ENCODE peak calls at places on chromosomes 12 and 14, in four cellular contexts. One of them, this sample, is unnamed.

GRCh38 chr14:82872494-82872893 is 1338.8 kb upstream of the SEL1L start:
- DNase-seq in psoas muscle: no peak
- DNase-seq in MM.1S: no peak
- DNase-seq in HepG2: no peak
- DNase-seq in this sample: no peak

GRCh38 chr12:6092784-6093722 is 31.4 kb downstream of the VWF start:
- DNase-seq in psoas muscle: peak; percentile 69
- DNase-seq in MM.1S: no peak
- DNase-seq in HepG2: no peak
- DNase-seq in this sample: peak; percentile 89

GRCh38 chr12:51386361-51386760 is 4.8 kb downstream of the GALNT6 start:
- DNase-seq in psoas muscle: no peak
- DNase-seq in MM.1S: no peak
- DNase-seq in HepG2: no peak
- DNase-seq in this sample: no peak

GRCh38 chr12:97572220-97572619 is 109.6 kb downstream of the RMST start:
- DNase-seq in psoas muscle: no peak
- DNase-seq in MM.1S: no peak
- DNase-seq in HepG2: no peak
- DNase-seq in this sample: no peak

GRCh38 chr12:9951026-9951652 is 19.0 kb upstream of the CLEC2A start:
- DNase-seq in psoas muscle: no peak
- DNase-seq in MM.1S: peak; percentile 25
- DNase-seq in HepG2: no peak
- DNase-seq in this sample: no peak

GRCh38 chr12:75130811-75131210 is 78.8 kb downstream of the KCNC2 start:
- DNase-seq in psoas muscle: no peak
- DNase-seq in MM.1S: no peak
- DNase-seq in HepG2: no peak
- DNase-seq in this sample: no peak

GRCh38 chr14:22882529-22883190 is 362 bp upstream of the REM2 start:
- DNase-seq in psoas muscle: no peak
- DNase-seq in MM.1S: no peak
- DNase-seq in HepG2: no peak
- DNase-seq in this sample: no peak

GRCh38 chr12:9651265-9651729 is 18.2 kb upstream of the CLEC2D start:
- DNase-seq in psoas muscle: no peak
- DNase-seq in MM.1S: no peak
- DNase-seq in HepG2: no peak
- DNase-seq in this sample: no peak

GRCh38 chr14:30820674-30821073 is 53.7 kb upstream of the COCH start:
- DNase-seq in psoas muscle: no peak
- DNase-seq in MM.1S: no peak
- DNase-seq in HepG2: no peak
- DNase-seq in this sample: no peak

GRCh38 chr14:100898935-100899840 is 4.3 kb downstream of the RTL1 start:
- DNase-seq in psoas muscle: no peak
- DNase-seq in MM.1S: no peak
- DNase-seq in HepG2: no peak
- DNase-seq in this sample: no peak

GRCh38 chr14:106808907-106809306 is 1282.5 kb downstream of the TMEM121 start:
- DNase-seq in psoas muscle: no peak
- DNase-seq in MM.1S: no peak
- DNase-seq in HepG2: no peak
- DNase-seq in this sample: no peak
- H3K9me3 ChIP-seq in psoas muscle: no peaks in the 10 kb centered on the region
- H3K9me3 ChIP-seq in MM.1S: no peaks in the 10 kb centered on the region
- H3K9me3 ChIP-seq in HepG2: no peaks in the 10 kb centered on the region
- H3K9me3 ChIP-seq in this sample: peaks cover 1% of the 10 kb centered on the region

GRCh38 chr12:121669525-121669908 is at the start of gene MORN3:
- DNase-seq in psoas muscle: no peak
- DNase-seq in MM.1S: no peak
- DNase-seq in HepG2: no peak
- DNase-seq in this sample: no peak

GRCh38 chr12:121668750-121669524 is 517 bp downstream of the MORN3 start:
- DNase-seq in psoas muscle: peak; percentile 64
- DNase-seq in MM.1S: no peak
- DNase-seq in HepG2: peak; percentile 28
- DNase-seq in this sample: no peak

GRCh38 chr12:121678305-121678704 is 8.9 kb upstream of the MORN3 start:
- DNase-seq in psoas muscle: no peak
- DNase-seq in MM.1S: no peak
- DNase-seq in HepG2: no peak
- DNase-seq in this sample: no peak

GRCh38 chr12:121676190-121676589 is 6.7 kb upstream of the MORN3 start:
- DNase-seq in psoas muscle: no peak
- DNase-seq in MM.1S: no peak
- DNase-seq in HepG2: no peak
- DNase-seq in this sample: no peak

DNA sequence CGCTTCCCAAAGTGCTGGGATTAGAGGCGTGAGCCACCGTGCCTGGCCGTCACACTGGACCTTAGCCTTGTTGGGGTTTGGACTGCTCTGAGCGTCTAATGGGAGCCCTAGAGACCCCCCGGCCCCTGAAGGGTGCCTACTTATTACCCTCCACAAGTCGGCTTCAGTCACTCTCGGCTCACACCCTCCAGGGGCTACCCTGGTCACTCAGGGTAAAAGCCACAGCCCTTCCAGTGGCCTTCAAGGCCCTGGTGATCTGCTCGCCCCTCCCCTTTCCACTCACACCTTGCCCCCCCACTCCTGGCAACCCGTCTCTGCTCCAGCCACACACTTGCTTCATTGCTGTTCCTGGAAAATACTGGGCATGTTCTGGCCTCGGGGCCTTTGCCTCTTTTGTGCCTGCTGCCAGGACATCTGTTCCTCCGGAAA is 3.6 kb upstream of the MORN3 start:
- DNase-seq in psoas muscle: no peak
- DNase-seq in MM.1S: no peak
- DNase-seq in HepG2: no peak
- DNase-seq in this sample: no peak
- H3K27me3 ChIP-seq in psoas muscle: no peaks in the 10 kb centered on the region
- H3K27me3 ChIP-seq in MM.1S: no peaks in the 10 kb centered on the region
- H3K27me3 ChIP-seq in HepG2: no peaks in the 10 kb centered on the region
- H3K27me3 ChIP-seq in this sample: no peaks in the 10 kb centered on the region

GRCh38 chr12:133026996-133027395 is 10.3 kb upstream of the ZNF84 start:
- DNase-seq in psoas muscle: no peak
- DNase-seq in MM.1S: no peak
- DNase-seq in HepG2: no peak
- DNase-seq in this sample: no peak
- H3K9me3 ChIP-seq in psoas muscle: peaks cover 52% of the 10 kb centered on the region
- H3K9me3 ChIP-seq in MM.1S: no peaks in the 10 kb centered on the region
- H3K9me3 ChIP-seq in HepG2: peaks cover 78% of the 10 kb centered on the region
- H3K9me3 ChIP-seq in this sample: peaks cover 13% of the 10 kb centered on the region

DNA sequence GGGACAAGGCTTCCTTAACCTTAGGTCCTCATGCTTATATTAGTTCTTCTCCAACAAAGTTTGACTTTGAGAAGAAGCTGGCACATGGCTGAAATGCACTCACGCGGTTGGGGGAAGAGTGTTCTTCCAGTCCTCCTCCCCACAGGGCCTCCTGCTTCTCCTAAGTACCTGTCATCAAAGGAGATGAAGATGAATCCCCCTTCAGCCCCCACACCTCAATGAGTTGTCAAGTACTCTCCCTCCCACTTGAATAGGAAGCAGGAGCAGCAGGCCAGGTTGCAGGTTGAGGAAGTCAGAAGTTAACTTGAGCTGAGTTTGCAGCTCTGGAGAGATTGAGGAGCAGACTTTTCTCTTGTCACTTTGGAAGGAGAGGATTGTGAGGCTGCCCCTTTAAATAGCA is 2.9 kb upstream of the PDE1B start:
- DNase-seq in psoas muscle: no peak
- DNase-seq in MM.1S: no peak
- DNase-seq in HepG2: no peak
- DNase-seq in this sample: no peak
- H3K27me3 ChIP-seq in psoas muscle: peaks cover 2% of the 10 kb centered on the region
- H3K27me3 ChIP-seq in MM.1S: no peaks in the 10 kb centered on the region
- H3K27me3 ChIP-seq in HepG2: peaks cover 4% of the 10 kb centered on the region
- H3K27me3 ChIP-seq in this sample: no peaks in the 10 kb centered on the region

DNA sequence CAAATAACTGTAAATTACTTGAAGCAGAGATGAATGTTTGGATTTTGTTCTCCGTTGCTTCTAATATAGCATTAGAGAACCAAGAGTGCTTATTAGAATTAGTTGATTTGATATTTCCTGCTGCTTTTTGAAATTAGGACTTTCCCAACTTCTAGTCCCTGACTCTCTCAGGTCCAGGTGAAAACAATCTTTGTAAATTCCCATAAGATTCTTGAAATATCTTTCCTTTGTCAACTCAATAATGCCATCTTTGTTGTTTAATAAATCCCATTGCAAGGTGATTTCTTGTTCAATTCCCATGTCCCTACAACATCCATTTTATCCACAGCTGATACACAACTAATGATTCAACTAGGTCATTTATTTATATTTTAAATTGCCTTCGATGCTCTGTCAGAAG is at the start of gene OR4K2:
- DNase-seq in psoas muscle: no peak
- DNase-seq in MM.1S: no peak
- DNase-seq in HepG2: no peak
- DNase-seq in this sample: no peak
- H3K9me3 ChIP-seq in psoas muscle: peaks cover 8% of the 10 kb centered on the region
- H3K9me3 ChIP-seq in MM.1S: no peaks in the 10 kb centered on the region
- H3K9me3 ChIP-seq in HepG2: no peaks in the 10 kb centered on the region
- H3K9me3 ChIP-seq in this sample: no peaks in the 10 kb centered on the region

DNA sequence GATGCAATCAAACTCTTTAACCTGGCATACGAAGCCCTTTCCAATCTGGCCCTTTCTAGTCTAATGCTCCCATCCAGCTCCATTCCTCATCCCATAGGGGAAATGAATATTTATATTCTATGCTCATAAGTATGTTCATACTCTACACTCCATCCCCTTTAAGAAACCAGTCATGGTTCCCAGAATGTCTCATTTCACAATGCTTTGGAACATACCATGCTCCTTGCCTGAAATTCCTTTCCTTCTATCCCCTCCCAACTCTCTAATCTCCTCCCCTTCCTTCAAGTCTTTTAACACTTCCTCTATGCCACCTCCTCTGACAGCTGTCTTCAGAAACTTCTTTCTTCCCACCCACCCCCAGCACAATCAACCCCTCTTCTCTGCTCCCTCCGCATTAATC is 207.0 kb upstream of the CAND1 start:
- DNase-seq in psoas muscle: no peak
- DNase-seq in MM.1S: no peak
- DNase-seq in HepG2: no peak
- DNase-seq in this sample: no peak
- H3K27me3 ChIP-seq in psoas muscle: no peaks in the 10 kb centered on the region
- H3K27me3 ChIP-seq in MM.1S: no peaks in the 10 kb centered on the region
- H3K27me3 ChIP-seq in HepG2: no peaks in the 10 kb centered on the region
- H3K27me3 ChIP-seq in this sample: no peaks in the 10 kb centered on the region

GRCh38 chr12:126767334-126767733 is 1499.6 kb upstream of the TMEM132C start:
- DNase-seq in psoas muscle: no peak
- DNase-seq in MM.1S: no peak
- DNase-seq in HepG2: no peak
- DNase-seq in this sample: no peak

GRCh38 chr12:126772171-126772864 is 1494.7 kb upstream of the TMEM132C start:
- DNase-seq in psoas muscle: no peak
- DNase-seq in MM.1S: peak; percentile 94
- DNase-seq in HepG2: peak; percentile 6
- DNase-seq in this sample: no peak

GRCh38 chr12:126773012-126773411 is 1494.0 kb upstream of the TMEM132C start:
- DNase-seq in psoas muscle: no peak
- DNase-seq in MM.1S: peak; percentile 75
- DNase-seq in HepG2: no peak
- DNase-seq in this sample: no peak

GRCh38 chr12:126770188-126770587 is 1496.8 kb upstream of the TMEM132C start:
- DNase-seq in psoas muscle: no peak
- DNase-seq in MM.1S: no peak
- DNase-seq in HepG2: no peak
- DNase-seq in this sample: no peak

DNA sequence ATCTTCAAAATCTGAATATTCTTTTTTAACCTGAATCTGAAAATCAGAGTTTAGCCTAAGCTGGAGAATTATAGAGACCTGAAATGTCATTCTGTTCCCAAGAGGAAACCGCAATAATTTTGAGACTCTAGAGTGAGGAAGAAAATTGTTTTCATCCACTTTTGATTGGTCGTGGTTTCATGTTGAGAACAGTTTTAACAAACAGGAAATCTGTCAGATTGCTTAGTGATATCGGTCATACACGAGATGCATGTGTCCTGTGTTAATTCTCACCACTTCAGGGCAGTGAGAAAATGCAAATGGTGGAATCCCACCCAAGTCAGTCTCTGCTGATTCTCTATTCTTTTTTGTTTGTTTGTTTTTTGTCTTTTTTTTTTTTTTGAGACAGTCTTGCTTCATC is 1498.5 kb upstream of the TMEM132C start:
- DNase-seq in psoas muscle: no peak
- DNase-seq in MM.1S: no peak
- DNase-seq in HepG2: no peak
- DNase-seq in this sample: no peak
- H3K9me3 ChIP-seq in psoas muscle: peaks cover 7% of the 10 kb centered on the region
- H3K9me3 ChIP-seq in MM.1S: no peaks in the 10 kb centered on the region
- H3K9me3 ChIP-seq in HepG2: peaks cover 78% of the 10 kb centered on the region
- H3K9me3 ChIP-seq in this sample: peaks cover 11% of the 10 kb centered on the region

DNA sequence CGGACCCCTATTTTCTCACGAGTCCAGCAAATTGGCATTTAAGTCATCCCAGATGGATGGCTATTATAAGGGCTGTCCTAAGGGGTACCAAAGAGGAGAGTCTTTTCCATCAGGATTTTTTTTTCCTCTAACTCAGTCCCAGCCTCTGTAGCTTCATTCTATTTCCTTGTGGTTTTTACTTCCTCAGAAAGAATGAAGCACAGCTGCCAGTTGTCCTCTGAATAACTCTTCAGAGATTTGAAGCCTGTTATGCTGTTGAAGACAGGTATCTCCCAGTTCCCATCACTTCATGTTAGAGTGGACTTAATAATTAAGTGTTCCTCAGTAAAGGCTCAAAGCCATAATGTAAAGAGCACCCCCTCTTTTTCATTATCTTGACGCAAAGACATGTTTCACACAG is 48.5 kb upstream of the HOXC13 start:
- DNase-seq in psoas muscle: no peak
- DNase-seq in MM.1S: no peak
- DNase-seq in HepG2: no peak
- DNase-seq in this sample: no peak
- H3K27me3 ChIP-seq in psoas muscle: peaks cover 7% of the 10 kb centered on the region
- H3K27me3 ChIP-seq in MM.1S: peaks cover 59% of the 10 kb centered on the region
- H3K27me3 ChIP-seq in HepG2: no peaks in the 10 kb centered on the region
- H3K27me3 ChIP-seq in this sample: no peaks in the 10 kb centered on the region

This sample was measured in aorta.